ENCODE peak calls at places on chromosomes 6 and 20, in six cellular contexts. B is fibroblast of mammary gland, G is HFF-Myc, N is B cell, U is psoas muscle, P is transverse colon. R is an unnamed sample.

GRCh38 chr6:36730424-36731380 is 33.1 kb downstream of the RAB44 start:
- DNase-seq in N (no peak), B (no peak), P (no peak), U (no peak), G (no peak), R (no peak)

GRCh38 chr20:46057856-46058655 is 29.0 kb downstream of the SLC12A5 start:
- DNase-seq in U (peak), B (peak), G (no peak), N (peak), P (peak), R (peak)

GRCh38 chr6:45256697-45257695 is 71.1 kb upstream of the RUNX2 start:
- DNase-seq in P (no peak), G (no peak), B (no peak), N (no peak), U (no peak), R (no peak)

GRCh38 chr6:32622545-32623401 is 14.4 kb upstream of the HLA-DQA1 start:
- DNase-seq in B (peak), U (no peak), P (no peak), N (peak), G (peak), R (peak)

GRCh38 chr6:139569561-139569960 is 195.1 kb upstream of the CITED2 start:
- DNase-seq in G (no peak), U (no peak), B (peak), P (no peak), N (no peak), R (no peak)

GRCh38 chr6:102553214-102553613 is 1159.7 kb downstream of the GRIK2 start:
- DNase-seq in N (no peak), G (no peak), U (no peak), P (no peak), B (no peak), R (no peak)

GRCh38 chr20:53622247-53623114 is 28.8 kb upstream of the ZNF217 start:
- DNase-seq in G (no peak), B (no peak), N (no peak), P (no peak), U (no peak), R (no peak)

GRCh38 chr20:14632906-14633305 is 295.5 kb upstream of the FLRT3 start:
- DNase-seq in N (no peak), U (no peak), B (peak), P (no peak), G (no peak), R (no peak)

GRCh38 chr6:43869091-43869710 is 99.2 kb downstream of the VEGFA start:
- DNase-seq in N (no peak), G (no peak), U (no peak), B (no peak), P (no peak), R (no peak)

GRCh38 chr20:62618622-62619529 is 23.4 kb upstream of the SLCO4A1 start:
- DNase-seq in N (peak), G (no peak), U (no peak), B (no peak), P (peak), R (no peak)

GRCh38 chr20:48180039-48180438 is 394.8 kb upstream of the SULF2 start:
- DNase-seq in N (no peak), U (no peak), B (peak), G (no peak), P (no peak), R (no peak)

GRCh38 chr20:952196-952795 is 36.2 kb upstream of the ANGPT4 start:
- DNase-seq in G (no peak), U (no peak), B (no peak), N (no peak), P (no peak), R (no peak)

GRCh38 chr6:6052216-6052615 is 45.5 kb upstream of the NRN1 start:
- DNase-seq in P (no peak), N (no peak), G (no peak), U (no peak), B (no peak), R (no peak)

GRCh38 chr20:33940701-33941100 is 53.0 kb upstream of the RALY start:
- DNase-seq in G (no peak), U (no peak), B (no peak), N (no peak), P (no peak), R (no peak)

GRCh38 chr6:30810813-30811329 is 66.5 kb upstream of the IER3 start:
- DNase-seq in P (peak), U (no peak), G (no peak), B (no peak), N (peak), R (no peak)

GRCh38 chr6:131581523-131581922 is 8.5 kb downstream of the ARG1 start:
- DNase-seq in U (no peak), P (no peak), B (no peak), G (no peak), N (no peak), R (no peak)

GRCh38 chr6:4281341-4282293 is 146.2 kb upstream of the ECI2 start:
- DNase-seq in B (peak), N (peak), P (peak), U (peak), G (no peak), R (peak)

GRCh38 chr20:53623454-53624206 is 30.0 kb upstream of the ZNF217 start:
- DNase-seq in N (no peak), G (no peak), U (peak), P (peak), B (peak), R (peak)

GRCh38 chr20:61434361-61434781 is 182.3 kb downstream of the CDH4 start:
- DNase-seq in U (no peak), G (no peak), N (no peak), P (no peak), B (peak), R (peak)

GRCh38 chr6:2412731-2413130 is 167.3 kb upstream of the GMDS start:
- DNase-seq in N (no peak), B (peak), G (no peak), U (no peak), P (no peak), R (no peak)

GRCh38 chr6:2229742-2230141 is 15.7 kb downstream of the GMDS start:
- DNase-seq in G (no peak), B (no peak), P (no peak), N (no peak), U (no peak), R (no peak)

GRCh38 chr6:39055661-39056060 is 7.1 kb downstream of the GLP1R start:
- DNase-seq in P (no peak), B (no peak), U (no peak), N (no peak), G (no peak), R (no peak)

GRCh38 chr20:25018425-25018824 is 25.9 kb upstream of the APMAP start:
- DNase-seq in P (no peak), U (no peak), B (no peak), G (no peak), N (no peak), R (no peak)

GRCh38 chr6:33983721-33984465 is 162.0 kb downstream of the GRM4 start:
- DNase-seq in U (no peak), N (no peak), B (no peak), G (no peak), P (no peak), R (no peak)

GRCh38 chr6:37134622-37135191 is 35.2 kb upstream of the PIM1 start:
- DNase-seq in P (peak), G (peak), N (no peak), U (peak), B (peak), R (no peak)

GRCh38 chr6:137175157-137175889 is 1.9 kb upstream of the IL22RA2 start:
- DNase-seq in B (no peak), P (no peak), N (no peak), U (no peak), G (no peak), R (no peak)

GRCh38 chr6:30985490-30985889 is 2.0 kb downstream of the MUC21 start:
- DNase-seq in G (no peak), N (no peak), B (no peak), U (no peak), P (no peak), R (no peak)

GRCh38 chr6:105649192-105649591 is 246.3 kb upstream of the PREP start:
- DNase-seq in N (no peak), P (no peak), B (no peak), U (no peak), G (no peak), R (no peak)

GRCh38 chr6:139647816-139648215 is 273.4 kb upstream of the CITED2 start:
- DNase-seq in B (no peak), P (no peak), U (no peak), N (no peak), G (no peak), R (no peak)

GRCh38 chr6:63440057-63440456 is 120.3 kb upstream of the LGSN start:
- DNase-seq in P (no peak), N (no peak), B (no peak), G (no peak), U (no peak), R (no peak)

GRCh38 chr6:113362542-113363430 is 494.4 kb upstream of the MARCKS start:
- DNase-seq in B (no peak), P (no peak), G (no peak), N (no peak), U (no peak), R (peak)

GRCh38 chr6:14730654-14731053 is 515.2 kb upstream of the JARID2 start:
- DNase-seq in B (no peak), G (no peak), U (no peak), N (no peak), P (no peak), R (no peak)

GRCh38 chr6:293185-294174 is 1.2 kb downstream of the DUSP22 start:
- DNase-seq in B (peak), U (peak), N (no peak), G (no peak), P (peak), R (peak)

GRCh38 chr6:124793406-124793805 is 168.8 kb upstream of the RNF217 start:
- DNase-seq in N (no peak), G (no peak), B (no peak), P (no peak), U (no peak), R (no peak)

GRCh38 chr6:124798942-124799496 is 163.2 kb upstream of the RNF217 start:
- DNase-seq in U (no peak), B (peak), P (no peak), G (no peak), N (no peak), R (no peak)

GRCh38 chr6:124799638-124800037 is 162.6 kb upstream of the RNF217 start:
- DNase-seq in N (no peak), B (no peak), P (no peak), G (no peak), U (no peak), R (no peak)

GRCh38 chr6:124792386-124792785 is 169.9 kb upstream of the RNF217 start:
- DNase-seq in B (no peak), G (no peak), U (no peak), P (no peak), N (no peak), R (no peak)

GRCh38 chr6:124795879-124796838 is 166.1 kb upstream of the RNF217 start:
- DNase-seq in N (no peak), B (peak), G (no peak), U (no peak), P (no peak), R (peak)
- TF ChIP-seq CTCF in N (no peak), B (peak), G (no peak), U (peak), P (no peak), R (peak)

GRCh38 chr6:13396241-13396792 is 68.0 kb upstream of the TBC1D7 start:
- DNase-seq in U (no peak), P (no peak), N (no peak), G (no peak), B (no peak), R (no peak)

GRCh38 chr6:13398081-13398406 is 69.7 kb upstream of the TBC1D7 start:
- DNase-seq in P (no peak), U (no peak), N (no peak), B (no peak), G (no peak), R (no peak)

GRCh38 chr6:13395272-13396237 is 67.2 kb upstream of the TBC1D7 start:
- DNase-seq in P (peak), N (peak), U (peak), B (peak), G (peak), R (no peak)

GRCh38 chr6:13398421-13398994 is 70.2 kb upstream of the TBC1D7 start:
- DNase-seq in N (no peak), U (no peak), P (no peak), B (no peak), G (no peak), R (peak)

GRCh38 chr6:13397359-13398080 is 69.2 kb upstream of the TBC1D7 start:
- DNase-seq in G (no peak), N (peak), P (peak), B (no peak), U (no peak), R (no peak)
- TF ChIP-seq CTCF in G (peak), N (no peak), P (no peak), B (peak), U (no peak), R (no peak)

GRCh38 chr6:154974485-154975149 is 20.5 kb upstream of the TIAM2 start:
- DNase-seq in B (no peak), P (no peak), N (no peak), U (no peak), G (no peak), R (no peak)
- TF ChIP-seq CTCF in B (peak), P (no peak), N (no peak), U (no peak), G (no peak), R (no peak)

GRCh38 chr6:141349710-141350109 is 783.0 kb upstream of the GJE1 start:
- DNase-seq in P (no peak), B (no peak), G (no peak), U (no peak), N (no peak), R (no peak)

GRCh38 chr6:141351721-141352120 is 781.0 kb upstream of the GJE1 start:
- DNase-seq in N (no peak), B (no peak), U (no peak), G (no peak), P (no peak), R (no peak)

GRCh38 chr6:141359953-141360352 is 772.8 kb upstream of the GJE1 start:
- DNase-seq in U (no peak), G (no peak), N (no peak), B (peak), P (no peak), R (no peak)

DNA sequence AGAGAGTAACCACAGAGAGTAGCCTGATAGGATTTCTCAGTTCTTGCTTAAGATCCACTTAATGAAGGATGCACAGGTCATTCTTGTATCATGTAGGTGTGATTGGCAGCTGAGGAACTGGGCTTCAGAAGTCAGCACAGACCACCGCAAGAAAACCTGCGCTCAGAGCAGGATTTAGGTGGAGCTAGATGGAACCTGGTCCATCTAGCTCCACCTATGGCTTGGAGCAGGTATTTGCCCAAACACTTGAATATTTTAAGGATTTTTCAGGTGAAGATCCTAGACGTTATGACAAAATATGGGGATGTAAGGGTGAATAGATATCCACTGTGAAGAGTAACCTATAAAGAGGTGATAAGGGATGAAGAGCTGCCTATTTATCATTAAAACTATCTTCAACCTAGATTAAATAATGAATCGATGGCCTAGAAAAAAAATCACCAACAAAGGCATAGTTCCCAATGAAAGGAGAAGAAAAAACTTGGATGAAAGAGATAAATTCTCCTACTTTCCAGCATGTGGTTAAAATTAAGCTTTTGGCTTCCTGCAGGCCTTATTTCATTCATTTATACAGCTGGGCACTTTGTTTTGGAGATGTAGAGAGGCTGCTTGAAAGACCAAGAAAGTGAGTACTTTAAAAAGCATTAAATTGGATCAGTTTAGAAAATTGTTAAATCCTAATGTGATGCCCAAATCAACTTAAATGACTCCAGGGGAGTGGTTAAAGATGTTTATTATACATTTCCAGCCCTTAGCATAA is 778.4 kb upstream of the GJE1 start:
- DNase-seq in U (no peak), N (no peak), B (no peak), G (no peak), P (no peak), R (no peak)
- TF ChIP-seq CTCF in U (no peak), N (no peak), B (no peak), G (no peak), P (no peak), R (no peak)